ENCODE peak calls at places on chromosomes 12 and 14, in four cellular contexts. G is vagina; E is posterior cingulate gyrus; F is activated CD4-positive, CD25-positive, alpha-beta regulatory T cell. Y is an unnamed sample.

GRCh38 chr14:103073876-103074698 is 9.9 kb upstream of the LBHD2 start:
- DNase-seq in G (peak), E (no peak), F (no peak), Y (no peak)

GRCh38 chr14:101835166-101835557 is 73.7 kb downstream of the PPP2R5C start:
- DNase-seq in G (no peak), E (no peak), F (no peak), Y (no peak)

GRCh38 chr14:94548131-94548998 is 12.9 kb upstream of the SERPINA4 start:
- DNase-seq in G (peak), E (no peak), F (no peak), Y (no peak)

GRCh38 chr12:64893961-64894360 is 69.5 kb downstream of the TBC1D30 start:
- DNase-seq in G (no peak), E (no peak), F (no peak), Y (no peak)

GRCh38 chr12:69101505-69101904 is 137.9 kb upstream of the CPSF6 start:
- DNase-seq in G (no peak), E (no peak), F (no peak), Y (no peak)

GRCh38 chr14:22147716-22148115 is 441.3 kb downstream of the DAD1 start:
- DNase-seq in G (no peak), E (no peak), F (no peak), Y (no peak)

GRCh38 chr14:92323031-92323915 is at the start of gene SLC24A4:
- DNase-seq in G (no peak), E (no peak), F (no peak), Y (no peak)

GRCh38 chr12:118544569-118544968 is 168.2 kb downstream of the SUDS3 start:
- DNase-seq in G (no peak), E (no peak), F (no peak), Y (no peak)

GRCh38 chr12:1350055-1350933 is 244.1 kb downstream of the FBXL14 start:
- DNase-seq in G (no peak), E (no peak), F (no peak), Y (no peak)

GRCh38 chr12:3380200-3381020 is 110.6 kb upstream of the PRMT8 start:
- DNase-seq in G (no peak), E (no peak), F (no peak), Y (no peak)

GRCh38 chr12:6936642-6937480 is 6.8 kb upstream of the RNU7-1 start:
- DNase-seq in G (no peak), E (no peak), F (no peak), Y (peak)

GRCh38 chr14:24084439-24084838 is 9.7 kb upstream of the PCK2 start:
- DNase-seq in G (no peak), E (no peak), F (no peak), Y (no peak)

GRCh38 chr14:91303091-91303923 is 58.8 kb upstream of the GPR68 start:
- DNase-seq in G (no peak), E (no peak), F (no peak), Y (no peak)

GRCh38 chr14:73887116-73887490 is 444 bp downstream of the ZNF410 start:
- DNase-seq in G (no peak), E (no peak), F (no peak), Y (no peak)

GRCh38 chr14:64680013-64680674 is 24.1 kb upstream of the PLEKHG3 start:
- DNase-seq in G (no peak), E (no peak), F (no peak), Y (peak)

GRCh38 chr14:76348898-76349297 is 27.0 kb upstream of the ESRRB start:
- DNase-seq in G (no peak), E (no peak), F (no peak), Y (no peak)

GRCh38 chr12:7972734-7973488 is 36.9 kb upstream of the SLC2A3 start:
- DNase-seq in G (no peak), E (no peak), F (no peak), Y (no peak)

GRCh38 chr12:11949738-11950403 is 120.9 kb upstream of the BCL2L14 start:
- DNase-seq in G (no peak), E (no peak), F (no peak), Y (peak)

Y was measured in midbrain.